ENCODE peak calls at places on chromosome 7, in ten cellular contexts. One of them, this sample, is unnamed. For H3K4me1, the result is how much of the 10 kb centered on the place peaks cover.

GRCh38 chr7:75667938-75668337 is 70.8 kb downstream of the HIP1 start:
- DNase-seq in PC-3: no peak
- DNase-seq in uterus: no peak
- DNase-seq in cardiac muscle cell: no peak
- DNase-seq in IMR-90: no peak
- DNase-seq in tibial nerve: no peak
- DNase-seq in adrenal gland: no peak
- DNase-seq in thoracic aorta: no peak
- DNase-seq in tibial artery: no peak
- DNase-seq in CD8-positive, alpha-beta T cell: no peak
- DNase-seq in this sample: no peak

GRCh38 chr7:105188201-105188600 is 174.2 kb downstream of the KMT2E start:
- DNase-seq in tibial nerve: no peak
- DNase-seq in cardiac muscle cell: no peak
- DNase-seq in adrenal gland: no peak
- DNase-seq in CD8-positive, alpha-beta T cell: no peak
- DNase-seq in IMR-90: peak
- DNase-seq in PC-3: no peak
- DNase-seq in tibial artery: no peak
- DNase-seq in thoracic aorta: no peak
- DNase-seq in uterus: no peak
- DNase-seq in this sample: no peak

GRCh38 chr7:128410092-128410665 is 397 bp upstream of the IMPDH1 start:
- DNase-seq in CD8-positive, alpha-beta T cell: no peak
- DNase-seq in IMR-90: peak
- DNase-seq in adrenal gland: peak
- DNase-seq in tibial artery: peak
- DNase-seq in cardiac muscle cell: peak
- DNase-seq in thoracic aorta: no peak
- DNase-seq in uterus: no peak
- DNase-seq in tibial nerve: no peak
- DNase-seq in PC-3: peak
- DNase-seq in this sample: peak

GRCh38 chr7:50504646-50505546 is 54.7 kb upstream of the FIGNL1 start:
- DNase-seq in PC-3: no peak
- DNase-seq in tibial nerve: no peak
- DNase-seq in uterus: no peak
- DNase-seq in CD8-positive, alpha-beta T cell: no peak
- DNase-seq in tibial artery: no peak
- DNase-seq in IMR-90: no peak
- DNase-seq in cardiac muscle cell: peak
- DNase-seq in adrenal gland: no peak
- DNase-seq in thoracic aorta: no peak
- DNase-seq in this sample: no peak

GRCh38 chr7:82477733-82478515 is 34.3 kb upstream of the CACNA2D1 start:
- DNase-seq in IMR-90: no peak
- DNase-seq in thoracic aorta: no peak
- DNase-seq in tibial nerve: no peak
- DNase-seq in PC-3: no peak
- DNase-seq in adrenal gland: no peak
- DNase-seq in uterus: no peak
- DNase-seq in CD8-positive, alpha-beta T cell: no peak
- DNase-seq in cardiac muscle cell: no peak
- DNase-seq in tibial artery: no peak
- DNase-seq in this sample: no peak

GRCh38 chr7:113664867-113665266 is 253.9 kb downstream of the PPP1R3A start:
- DNase-seq in thoracic aorta: no peak
- DNase-seq in uterus: no peak
- DNase-seq in cardiac muscle cell: no peak
- DNase-seq in IMR-90: peak
- DNase-seq in adrenal gland: no peak
- DNase-seq in CD8-positive, alpha-beta T cell: no peak
- DNase-seq in tibial nerve: no peak
- DNase-seq in tibial artery: no peak
- DNase-seq in PC-3: no peak
- DNase-seq in this sample: no peak

GRCh38 chr7:112357136-112357535 is 93.1 kb upstream of the IFRD1 start:
- DNase-seq in CD8-positive, alpha-beta T cell: no peak
- DNase-seq in tibial artery: no peak
- DNase-seq in IMR-90: no peak
- DNase-seq in thoracic aorta: no peak
- DNase-seq in tibial nerve: no peak
- DNase-seq in PC-3: no peak
- DNase-seq in adrenal gland: no peak
- DNase-seq in uterus: no peak
- DNase-seq in cardiac muscle cell: no peak
- DNase-seq in this sample: no peak

GRCh38 chr7:12111461-12112405 is 99.4 kb upstream of the TMEM106B start:
- DNase-seq in thoracic aorta: no peak
- DNase-seq in cardiac muscle cell: peak
- DNase-seq in IMR-90: no peak
- DNase-seq in tibial nerve: no peak
- DNase-seq in PC-3: no peak
- DNase-seq in tibial artery: no peak
- DNase-seq in uterus: peak
- DNase-seq in adrenal gland: peak
- DNase-seq in CD8-positive, alpha-beta T cell: peak
- DNase-seq in this sample: no peak

GRCh38 chr7:143002106-143002505 is 24.8 kb downstream of the OR9A2 start:
- DNase-seq in tibial artery: no peak
- DNase-seq in CD8-positive, alpha-beta T cell: no peak
- DNase-seq in IMR-90: no peak
- DNase-seq in thoracic aorta: no peak
- DNase-seq in PC-3: peak
- DNase-seq in cardiac muscle cell: peak
- DNase-seq in uterus: no peak
- DNase-seq in adrenal gland: no peak
- DNase-seq in tibial nerve: no peak
- DNase-seq in this sample: no peak

GRCh38 chr7:29350351-29350750 is 155.8 kb downstream of the CHN2 start:
- DNase-seq in tibial nerve: no peak
- DNase-seq in uterus: no peak
- DNase-seq in adrenal gland: no peak
- DNase-seq in IMR-90: no peak
- DNase-seq in PC-3: no peak
- DNase-seq in CD8-positive, alpha-beta T cell: no peak
- DNase-seq in tibial artery: no peak
- DNase-seq in cardiac muscle cell: no peak
- DNase-seq in thoracic aorta: no peak
- DNase-seq in this sample: no peak

GRCh38 chr7:40133561-40134427 is 628 bp downstream of the MPLKIP start:
- DNase-seq in uterus: no peak
- DNase-seq in PC-3: peak
- DNase-seq in adrenal gland: no peak
- DNase-seq in tibial artery: no peak
- DNase-seq in thoracic aorta: no peak
- DNase-seq in CD8-positive, alpha-beta T cell: no peak
- DNase-seq in tibial nerve: no peak
- DNase-seq in cardiac muscle cell: peak
- DNase-seq in IMR-90: peak
- DNase-seq in this sample: no peak

GRCh38 chr7:17158261-17158660 is 140.2 kb upstream of the AHR start:
- DNase-seq in tibial artery: no peak
- DNase-seq in adrenal gland: no peak
- DNase-seq in IMR-90: no peak
- DNase-seq in CD8-positive, alpha-beta T cell: no peak
- DNase-seq in cardiac muscle cell: no peak
- DNase-seq in tibial nerve: no peak
- DNase-seq in thoracic aorta: no peak
- DNase-seq in uterus: no peak
- DNase-seq in PC-3: no peak
- DNase-seq in this sample: no peak

GRCh38 chr7:27244488-27245123 is 2.0 kb downstream of the EVX1 start:
- DNase-seq in PC-3: no peak
- DNase-seq in uterus: no peak
- DNase-seq in CD8-positive, alpha-beta T cell: no peak
- DNase-seq in cardiac muscle cell: no peak
- DNase-seq in tibial nerve: no peak
- DNase-seq in IMR-90: no peak
- DNase-seq in thoracic aorta: no peak
- DNase-seq in tibial artery: no peak
- DNase-seq in adrenal gland: no peak
- DNase-seq in this sample: no peak

GRCh38 chr7:4352069-4352468 is 330.0 kb upstream of the FOXK1 start:
- DNase-seq in tibial nerve: no peak
- DNase-seq in cardiac muscle cell: no peak
- DNase-seq in PC-3: no peak
- DNase-seq in CD8-positive, alpha-beta T cell: no peak
- DNase-seq in thoracic aorta: no peak
- DNase-seq in IMR-90: no peak
- DNase-seq in uterus: no peak
- DNase-seq in tibial artery: no peak
- DNase-seq in adrenal gland: no peak
- DNase-seq in this sample: no peak

GRCh38 chr7:79615466-79615865 is 162.0 kb upstream of the MAGI2 start:
- DNase-seq in uterus: no peak
- DNase-seq in tibial artery: no peak
- DNase-seq in tibial nerve: no peak
- DNase-seq in IMR-90: peak
- DNase-seq in thoracic aorta: no peak
- DNase-seq in cardiac muscle cell: peak
- DNase-seq in adrenal gland: no peak
- DNase-seq in PC-3: peak
- DNase-seq in CD8-positive, alpha-beta T cell: no peak
- DNase-seq in this sample: no peak

GRCh38 chr7:94367940-94368339 is 26.8 kb upstream of the COL1A2 start:
- DNase-seq in cardiac muscle cell: peak
- DNase-seq in adrenal gland: no peak
- DNase-seq in tibial artery: no peak
- DNase-seq in CD8-positive, alpha-beta T cell: no peak
- DNase-seq in IMR-90: peak
- DNase-seq in thoracic aorta: no peak
- DNase-seq in PC-3: no peak
- DNase-seq in tibial nerve: no peak
- DNase-seq in uterus: no peak
- DNase-seq in this sample: no peak

GRCh38 chr7:100162874-100163533 is 4.5 kb upstream of the TRAPPC14 start:
- DNase-seq in tibial artery: no peak
- DNase-seq in CD8-positive, alpha-beta T cell: no peak
- DNase-seq in thoracic aorta: no peak
- DNase-seq in cardiac muscle cell: no peak
- DNase-seq in IMR-90: no peak
- DNase-seq in uterus: no peak
- DNase-seq in PC-3: peak
- DNase-seq in adrenal gland: no peak
- DNase-seq in tibial nerve: no peak
- DNase-seq in this sample: no peak

DNA sequence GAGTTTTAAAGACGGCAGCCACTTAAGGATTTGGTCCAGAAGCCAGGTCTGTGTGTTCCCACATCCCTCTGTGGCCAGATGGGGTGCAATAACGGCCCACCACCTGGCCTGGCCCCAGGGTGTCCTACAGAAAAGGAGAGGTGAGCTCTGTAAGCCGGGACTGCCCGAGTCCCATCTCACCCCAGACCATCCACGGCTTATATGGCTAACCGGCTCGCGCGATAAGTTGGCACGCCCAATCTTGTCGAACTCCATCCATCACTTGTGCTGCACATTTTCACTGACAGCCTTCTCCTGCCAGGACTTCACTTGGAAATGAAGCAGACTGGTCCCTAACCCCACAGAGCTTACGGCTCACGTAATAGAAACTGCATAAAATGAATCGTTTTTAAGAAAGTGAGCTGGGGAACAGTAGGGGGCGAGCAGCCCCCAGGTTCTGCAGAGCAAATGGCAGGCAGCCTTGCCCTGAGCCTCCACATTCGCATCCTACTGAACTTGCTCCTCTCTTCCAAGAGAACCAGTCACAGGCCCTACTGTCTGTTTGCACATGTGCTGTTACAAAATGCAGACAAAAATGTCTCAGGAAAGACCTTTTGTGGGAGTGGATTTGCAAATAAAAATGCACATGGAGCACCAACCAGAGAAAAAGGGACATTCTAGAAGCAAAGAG is 98.2 kb downstream of the TNS3 start:
- DNase-seq in CD8-positive, alpha-beta T cell: no peak
- DNase-seq in PC-3: peak
- DNase-seq in IMR-90: peak
- DNase-seq in thoracic aorta: no peak
- DNase-seq in cardiac muscle cell: peak
- DNase-seq in tibial artery: no peak
- DNase-seq in uterus: peak
- DNase-seq in adrenal gland: no peak
- DNase-seq in tibial nerve: no peak
- DNase-seq in this sample: no peak
- TF ChIP-seq CTCF in CD8-positive, alpha-beta T cell: no peak
- TF ChIP-seq CTCF in PC-3: peak
- TF ChIP-seq CTCF in IMR-90: peak
- TF ChIP-seq CTCF in thoracic aorta: no peak
- TF ChIP-seq CTCF in cardiac muscle cell: peak
- TF ChIP-seq CTCF in tibial artery: peak
- TF ChIP-seq CTCF in uterus: no peak
- TF ChIP-seq CTCF in adrenal gland: peak
- TF ChIP-seq CTCF in tibial nerve: no peak
- TF ChIP-seq CTCF in this sample: no peak

GRCh38 chr7:6385110-6385792 is 62.5 kb downstream of the DAGLB start:
- DNase-seq in IMR-90: peak
- DNase-seq in thoracic aorta: no peak
- DNase-seq in adrenal gland: no peak
- DNase-seq in tibial artery: no peak
- DNase-seq in uterus: no peak
- DNase-seq in CD8-positive, alpha-beta T cell: no peak
- DNase-seq in tibial nerve: no peak
- DNase-seq in PC-3: peak
- DNase-seq in cardiac muscle cell: peak
- DNase-seq in this sample: no peak
- H3K4me1 ChIP-seq in IMR-90: under half
- H3K4me1 ChIP-seq in thoracic aorta: half or more
- H3K4me1 ChIP-seq in adrenal gland: half or more
- H3K4me1 ChIP-seq in tibial artery: half or more
- H3K4me1 ChIP-seq in uterus: under half
- H3K4me1 ChIP-seq in CD8-positive, alpha-beta T cell: under half
- H3K4me1 ChIP-seq in tibial nerve: half or more
- H3K4me1 ChIP-seq in PC-3: under half
- H3K4me1 ChIP-seq in cardiac muscle cell: under half
- H3K4me1 ChIP-seq in this sample: half or more

DNA sequence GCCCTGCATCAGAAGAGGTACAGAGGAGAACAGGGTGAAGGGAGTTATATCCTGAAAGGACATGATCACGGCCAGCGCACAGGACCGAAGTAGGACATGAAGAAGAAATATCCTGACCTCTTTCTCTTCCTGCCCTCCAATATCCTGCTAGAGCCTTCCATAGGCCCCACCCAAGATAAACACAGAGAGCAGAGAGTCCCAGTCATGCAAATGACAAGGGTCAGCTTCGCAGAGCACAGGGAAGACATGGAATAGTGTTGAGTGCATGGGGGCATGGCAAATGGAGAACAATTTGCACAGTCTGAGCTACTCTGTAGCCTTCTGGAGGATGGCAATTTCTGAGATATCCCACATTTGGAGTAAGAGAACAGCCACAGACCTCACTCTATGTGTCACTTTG is 371.4 kb downstream of the GRM8 start:
- DNase-seq in CD8-positive, alpha-beta T cell: no peak
- DNase-seq in tibial nerve: no peak
- DNase-seq in PC-3: no peak
- DNase-seq in uterus: no peak
- DNase-seq in IMR-90: no peak
- DNase-seq in tibial artery: no peak
- DNase-seq in thoracic aorta: no peak
- DNase-seq in cardiac muscle cell: no peak
- DNase-seq in adrenal gland: no peak
- DNase-seq in this sample: no peak
- H3K27ac ChIP-seq in CD8-positive, alpha-beta T cell: no peak
- H3K27ac ChIP-seq in tibial nerve: no peak
- H3K27ac ChIP-seq in PC-3: no peak
- H3K27ac ChIP-seq in uterus: no peak
- H3K27ac ChIP-seq in IMR-90: no peak
- H3K27ac ChIP-seq in tibial artery: no peak
- H3K27ac ChIP-seq in thoracic aorta: no peak
- H3K27ac ChIP-seq in cardiac muscle cell: no peak
- H3K27ac ChIP-seq in adrenal gland: no peak
- H3K27ac ChIP-seq in this sample: no peak

GRCh38 chr7:78587443-78588044 is 789.0 kb downstream of the PHTF2 start:
- DNase-seq in uterus: no peak
- DNase-seq in thoracic aorta: no peak
- DNase-seq in adrenal gland: no peak
- DNase-seq in PC-3: peak
- DNase-seq in tibial artery: no peak
- DNase-seq in cardiac muscle cell: peak
- DNase-seq in tibial nerve: no peak
- DNase-seq in CD8-positive, alpha-beta T cell: no peak
- DNase-seq in IMR-90: peak
- DNase-seq in this sample: no peak
- TF ChIP-seq CTCF in uterus: no peak
- TF ChIP-seq CTCF in thoracic aorta: no peak
- TF ChIP-seq CTCF in adrenal gland: no peak
- TF ChIP-seq CTCF in PC-3: peak
- TF ChIP-seq CTCF in tibial artery: no peak
- TF ChIP-seq CTCF in cardiac muscle cell: peak
- TF ChIP-seq CTCF in tibial nerve: no peak
- TF ChIP-seq CTCF in CD8-positive, alpha-beta T cell: no peak
- TF ChIP-seq CTCF in IMR-90: peak
- TF ChIP-seq CTCF in this sample: no peak